ENCODE peak calls at places on chromosome 5, in eight cellular contexts. One of them, this sample, is unnamed.

GRCh38 chr5:74020488-74020887 is 394.5 kb downstream of the ARHGEF28 start:
- DNase-seq in stomach: no peak
- DNase-seq in upper lobe of left lung: no peak
- DNase-seq in GM12878: no peak
- DNase-seq in H1: no peak
- DNase-seq in suprapubic skin: no peak
- DNase-seq in transverse colon: no peak
- DNase-seq in HepG2: no peak
- DNase-seq in this sample: no peak

GRCh38 chr5:167305591-167306213 is 985.7 kb upstream of the WWC1 start:
- DNase-seq in GM12878: no peak
- DNase-seq in HepG2: no peak
- DNase-seq in H1: no peak
- DNase-seq in stomach: no peak
- DNase-seq in transverse colon: no peak
- DNase-seq in suprapubic skin: no peak
- DNase-seq in upper lobe of left lung: no peak
- DNase-seq in this sample: no peak

GRCh38 chr5:177452688-177453638 is 6.3 kb downstream of the PRR7 start:
- DNase-seq in suprapubic skin: no peak
- DNase-seq in upper lobe of left lung: no peak
- DNase-seq in GM12878: no peak
- DNase-seq in stomach: no peak
- DNase-seq in transverse colon: no peak
- DNase-seq in HepG2: no peak
- DNase-seq in H1: no peak
- DNase-seq in this sample: no peak

GRCh38 chr5:1325870-1326546 is 18.9 kb downstream of the CLPTM1L start:
- DNase-seq in HepG2: no peak
- DNase-seq in GM12878: no peak
- DNase-seq in transverse colon: no peak
- DNase-seq in suprapubic skin: peak; percentile 76
- DNase-seq in H1: no peak
- DNase-seq in stomach: no peak
- DNase-seq in upper lobe of left lung: peak; percentile 69
- DNase-seq in this sample: peak; percentile 56

GRCh38 chr5:61619289-61619688 is 287.2 kb downstream of the ZSWIM6 start:
- DNase-seq in upper lobe of left lung: no peak
- DNase-seq in H1: no peak
- DNase-seq in HepG2: no peak
- DNase-seq in stomach: no peak
- DNase-seq in suprapubic skin: no peak
- DNase-seq in GM12878: no peak
- DNase-seq in transverse colon: no peak
- DNase-seq in this sample: no peak

GRCh38 chr5:107272509-107272908 is 398.2 kb downstream of the EFNA5 start:
- DNase-seq in upper lobe of left lung: no peak
- DNase-seq in stomach: no peak
- DNase-seq in HepG2: no peak
- DNase-seq in GM12878: no peak
- DNase-seq in suprapubic skin: no peak
- DNase-seq in transverse colon: no peak
- DNase-seq in H1: no peak
- DNase-seq in this sample: no peak

GRCh38 chr5:77266291-77266690 is 55.8 kb downstream of the PDE8B start:
- DNase-seq in HepG2: no peak
- DNase-seq in GM12878: no peak
- DNase-seq in H1: no peak
- DNase-seq in upper lobe of left lung: no peak
- DNase-seq in transverse colon: no peak
- DNase-seq in suprapubic skin: no peak
- DNase-seq in stomach: no peak
- DNase-seq in this sample: no peak

GRCh38 chr5:89190515-89191265 is 307.7 kb upstream of the MEF2C start:
- DNase-seq in suprapubic skin: no peak
- DNase-seq in stomach: no peak
- DNase-seq in GM12878: no peak
- DNase-seq in HepG2: no peak
- DNase-seq in upper lobe of left lung: no peak
- DNase-seq in H1: no peak
- DNase-seq in transverse colon: no peak
- DNase-seq in this sample: no peak

GRCh38 chr5:89445106-89445745 is 562.2 kb upstream of the MEF2C start:
- DNase-seq in stomach: no peak
- DNase-seq in HepG2: no peak
- DNase-seq in suprapubic skin: no peak
- DNase-seq in transverse colon: no peak
- DNase-seq in upper lobe of left lung: no peak
- DNase-seq in GM12878: no peak
- DNase-seq in H1: no peak
- DNase-seq in this sample: no peak

GRCh38 chr5:167057665-167058064 is 1233.8 kb upstream of the WWC1 start:
- DNase-seq in transverse colon: no peak
- DNase-seq in suprapubic skin: no peak
- DNase-seq in HepG2: no peak
- DNase-seq in H1: no peak
- DNase-seq in GM12878: no peak
- DNase-seq in stomach: no peak
- DNase-seq in upper lobe of left lung: no peak
- DNase-seq in this sample: peak; percentile 65

GRCh38 chr5:148909001-148909400 is 82.6 kb downstream of the ADRB2 start:
- DNase-seq in upper lobe of left lung: no peak
- DNase-seq in suprapubic skin: no peak
- DNase-seq in transverse colon: no peak
- DNase-seq in H1: no peak
- DNase-seq in GM12878: no peak
- DNase-seq in HepG2: no peak
- DNase-seq in stomach: no peak
- DNase-seq in this sample: no peak

GRCh38 chr5:161600156-161600555 is 53.6 kb upstream of the GABRB2 start:
- DNase-seq in transverse colon: no peak
- DNase-seq in suprapubic skin: no peak
- DNase-seq in H1: no peak
- DNase-seq in GM12878: no peak
- DNase-seq in stomach: no peak
- DNase-seq in HepG2: no peak
- DNase-seq in upper lobe of left lung: no peak
- DNase-seq in this sample: no peak

GRCh38 chr5:4294878-4295277 is 699.2 kb downstream of the IRX1 start:
- DNase-seq in HepG2: no peak
- DNase-seq in upper lobe of left lung: no peak
- DNase-seq in suprapubic skin: no peak
- DNase-seq in transverse colon: no peak
- DNase-seq in H1: no peak
- DNase-seq in stomach: no peak
- DNase-seq in GM12878: no peak
- DNase-seq in this sample: no peak

GRCh38 chr5:154467655-154468354 is 10.2 kb downstream of the HAND1 start:
- DNase-seq in H1: peak; percentile 96
- DNase-seq in transverse colon: peak; percentile 78
- DNase-seq in upper lobe of left lung: peak; percentile 66
- DNase-seq in stomach: peak; percentile 80
- DNase-seq in HepG2: peak; percentile 31
- DNase-seq in GM12878: peak; percentile 42
- DNase-seq in suprapubic skin: no peak
- DNase-seq in this sample: peak; percentile 89

GRCh38 chr5:126253406-126253805 is 169.8 kb upstream of the GRAMD2B start:
- DNase-seq in stomach: no peak
- DNase-seq in GM12878: no peak
- DNase-seq in transverse colon: no peak
- DNase-seq in upper lobe of left lung: no peak
- DNase-seq in HepG2: no peak
- DNase-seq in H1: no peak
- DNase-seq in suprapubic skin: no peak
- DNase-seq in this sample: no peak

GRCh38 chr5:83364322-83365299 is 106.9 kb upstream of the VCAN start:
- DNase-seq in stomach: no peak
- DNase-seq in H1: no peak
- DNase-seq in transverse colon: no peak
- DNase-seq in GM12878: peak; percentile 59
- DNase-seq in HepG2: no peak
- DNase-seq in upper lobe of left lung: no peak
- DNase-seq in suprapubic skin: no peak
- DNase-seq in this sample: no peak

GRCh38 chr5:72328172-72328571 is 8.0 kb downstream of the PTCD2 start:
- DNase-seq in upper lobe of left lung: no peak
- DNase-seq in stomach: peak; percentile 29
- DNase-seq in H1: no peak
- DNase-seq in GM12878: no peak
- DNase-seq in HepG2: no peak
- DNase-seq in transverse colon: no peak
- DNase-seq in suprapubic skin: no peak
- DNase-seq in this sample: no peak

GRCh38 chr5:149667084-149667826 is 62.9 kb upstream of the PPARGC1B start:
- DNase-seq in upper lobe of left lung: no peak
- DNase-seq in HepG2: peak; percentile 25
- DNase-seq in H1: peak; percentile 77
- DNase-seq in stomach: no peak
- DNase-seq in transverse colon: peak; percentile 42
- DNase-seq in GM12878: peak; percentile 38
- DNase-seq in suprapubic skin: no peak
- DNase-seq in this sample: no peak

GRCh38 chr5:146446861-146447733 is at the start of gene TCERG1:
- DNase-seq in suprapubic skin: peak; percentile 99
- DNase-seq in GM12878: peak; percentile 98
- DNase-seq in HepG2: peak; percentile 99
- DNase-seq in transverse colon: peak; percentile 99
- DNase-seq in upper lobe of left lung: peak; percentile 92
- DNase-seq in stomach: peak; percentile 100
- DNase-seq in H1: peak; percentile 94
- DNase-seq in this sample: peak; percentile 100
- TF ChIP-seq POLR2A in suprapubic skin: no peak
- TF ChIP-seq POLR2A in GM12878: peak; percentile 87
- TF ChIP-seq POLR2A in HepG2: peak; percentile 85
- TF ChIP-seq POLR2A in transverse colon: peak; percentile 60
- TF ChIP-seq POLR2A in upper lobe of left lung: peak; percentile 53
- TF ChIP-seq POLR2A in stomach: no peak
- TF ChIP-seq POLR2A in H1: peak; percentile 94
- TF ChIP-seq POLR2A in this sample: no peak

GRCh38 chr5:15719784-15720183 is 219.8 kb downstream of the FBXL7 start:
- DNase-seq in GM12878: no peak
- DNase-seq in stomach: no peak
- DNase-seq in H1: no peak
- DNase-seq in upper lobe of left lung: no peak
- DNase-seq in transverse colon: no peak
- DNase-seq in suprapubic skin: no peak
- DNase-seq in HepG2: no peak
- DNase-seq in this sample: no peak
- TF ChIP-seq POLR2AphosphoS5 in GM12878: no peak
- TF ChIP-seq POLR2AphosphoS5 in stomach: no peak
- TF ChIP-seq POLR2AphosphoS5 in H1: no peak
- TF ChIP-seq POLR2AphosphoS5 in upper lobe of left lung: no peak
- TF ChIP-seq POLR2AphosphoS5 in transverse colon: no peak
- TF ChIP-seq POLR2AphosphoS5 in suprapubic skin: no peak
- TF ChIP-seq POLR2AphosphoS5 in HepG2: no peak
- TF ChIP-seq POLR2AphosphoS5 in this sample: no peak

GRCh38 chr5:141155540-141156374 is 5.9 kb downstream of the PCDHB6 start:
- DNase-seq in HepG2: no peak
- DNase-seq in transverse colon: no peak
- DNase-seq in upper lobe of left lung: no peak
- DNase-seq in H1: peak; percentile 67
- DNase-seq in GM12878: no peak
- DNase-seq in stomach: no peak
- DNase-seq in suprapubic skin: no peak
- DNase-seq in this sample: no peak

GRCh38 chr5:141149812-141150211 is at the start of gene PCDHB6:
- DNase-seq in upper lobe of left lung: no peak
- DNase-seq in H1: peak; percentile 60
- DNase-seq in transverse colon: no peak
- DNase-seq in GM12878: no peak
- DNase-seq in HepG2: peak; percentile 56
- DNase-seq in stomach: no peak
- DNase-seq in suprapubic skin: no peak
- DNase-seq in this sample: no peak

GRCh38 chr5:141150993-141151325 is 1.1 kb downstream of the PCDHB6 start:
- DNase-seq in H1: no peak
- DNase-seq in GM12878: no peak
- DNase-seq in transverse colon: no peak
- DNase-seq in HepG2: no peak
- DNase-seq in stomach: no peak
- DNase-seq in suprapubic skin: no peak
- DNase-seq in upper lobe of left lung: no peak
- DNase-seq in this sample: no peak

DNA sequence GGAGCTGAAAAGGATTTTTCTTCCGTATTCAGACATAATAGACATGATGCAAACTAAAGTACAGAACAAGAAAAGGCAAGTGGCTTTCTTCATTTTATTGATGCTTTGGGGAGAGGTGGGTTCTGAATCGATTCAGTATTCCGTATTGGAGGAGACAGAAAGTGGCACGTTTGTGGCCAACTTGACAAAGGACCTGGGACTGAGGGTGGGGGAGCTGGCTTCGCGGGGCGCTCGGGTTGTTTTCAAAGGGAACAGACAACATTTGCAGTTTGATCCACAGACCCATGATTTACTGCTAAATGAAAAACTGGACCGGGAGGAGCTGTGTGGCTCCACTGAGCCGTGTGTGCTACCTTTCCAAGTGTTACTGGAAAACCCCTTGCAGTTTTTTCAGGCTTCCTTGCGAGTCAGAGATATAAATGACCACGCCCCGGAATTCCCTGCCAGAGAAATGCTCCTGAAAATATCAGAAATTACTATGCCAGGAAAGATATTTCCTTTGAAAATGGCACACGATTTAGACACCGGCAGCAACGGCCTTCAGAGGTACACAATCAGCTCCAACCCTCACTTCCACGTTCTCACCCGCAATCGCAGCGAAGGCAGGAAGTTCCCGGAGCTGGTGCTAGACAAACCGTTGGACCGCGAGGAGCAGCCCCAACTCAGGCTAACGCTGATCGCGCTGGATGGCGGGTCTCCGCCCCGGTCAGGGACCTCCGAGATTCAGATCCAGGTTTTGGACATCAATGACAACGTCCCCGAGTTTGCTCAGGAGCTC is 547 bp downstream of the PCDHB6 start:
- DNase-seq in upper lobe of left lung: peak; percentile 47
- DNase-seq in GM12878: no peak
- DNase-seq in HepG2: no peak
- DNase-seq in transverse colon: no peak
- DNase-seq in stomach: no peak
- DNase-seq in suprapubic skin: no peak
- DNase-seq in H1: no peak
- DNase-seq in this sample: no peak
- TF ChIP-seq EP300 in upper lobe of left lung: no peak
- TF ChIP-seq EP300 in GM12878: no peak
- TF ChIP-seq EP300 in HepG2: no peak
- TF ChIP-seq EP300 in transverse colon: no peak
- TF ChIP-seq EP300 in stomach: no peak
- TF ChIP-seq EP300 in suprapubic skin: no peak
- TF ChIP-seq EP300 in H1: no peak
- TF ChIP-seq EP300 in this sample: no peak

DNA sequence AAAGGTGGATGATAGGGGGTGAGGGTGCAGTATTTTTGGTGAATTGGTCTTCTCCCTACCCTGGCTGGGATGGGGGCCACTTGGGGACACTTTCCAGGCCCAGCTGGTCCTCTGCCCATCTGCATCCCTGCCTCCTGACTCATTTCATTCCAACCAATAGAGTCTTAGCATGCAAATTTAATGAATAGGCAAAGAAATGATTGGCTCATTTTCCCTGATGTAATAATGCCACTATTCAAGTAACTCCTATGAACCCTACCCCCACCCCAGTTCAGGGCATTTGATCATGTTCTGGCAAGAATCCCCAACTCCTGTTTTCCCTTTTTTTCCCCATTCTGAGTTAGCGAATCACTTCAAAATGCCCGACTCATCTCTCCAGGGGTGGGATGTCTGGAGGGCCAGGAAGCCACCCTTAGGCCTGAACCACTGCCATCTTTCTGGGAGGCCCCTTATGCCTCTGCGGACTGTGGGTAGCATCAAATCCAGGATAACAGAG is 56.7 kb downstream of the PCDH1 start:
- DNase-seq in HepG2: no peak
- DNase-seq in stomach: no peak
- DNase-seq in suprapubic skin: no peak
- DNase-seq in upper lobe of left lung: no peak
- DNase-seq in H1: no peak
- DNase-seq in GM12878: no peak
- DNase-seq in transverse colon: no peak
- DNase-seq in this sample: no peak
- TF ChIP-seq POLR2A in HepG2: no peak
- TF ChIP-seq POLR2A in stomach: no peak
- TF ChIP-seq POLR2A in suprapubic skin: no peak
- TF ChIP-seq POLR2A in upper lobe of left lung: no peak
- TF ChIP-seq POLR2A in H1: peak; percentile 20
- TF ChIP-seq POLR2A in GM12878: no peak
- TF ChIP-seq POLR2A in transverse colon: no peak
- TF ChIP-seq POLR2A in this sample: no peak